ENCODE peak calls at places on chromosomes 12 and 14, in four cellular contexts. One of them, this sample, is unnamed.

GRCh38 chr12:67969134-67969782 is 20.0 kb upstream of the IFNG-AS1 start:
- DNase-seq in IMR-90: no peak
- DNase-seq in breast epithelium: no peak
- DNase-seq in upper lobe of left lung: no peak
- DNase-seq in this sample: no peak

GRCh38 chr12:103805961-103806360 is 35.1 kb downstream of the NT5DC3 start:
- DNase-seq in IMR-90: no peak
- DNase-seq in breast epithelium: no peak
- DNase-seq in upper lobe of left lung: no peak
- DNase-seq in this sample: no peak

GRCh38 chr12:15962760-15963159 is 51.6 kb downstream of the DERA start:
- DNase-seq in IMR-90: peak
- DNase-seq in breast epithelium: no peak
- DNase-seq in upper lobe of left lung: no peak
- DNase-seq in this sample: no peak

GRCh38 chr14:34722723-34723545 is 8.5 kb upstream of the CFL2 start:
- DNase-seq in IMR-90: peak
- DNase-seq in breast epithelium: no peak
- DNase-seq in upper lobe of left lung: no peak
- DNase-seq in this sample: no peak

GRCh38 chr12:67367843-67368242 is 98.7 kb downstream of the CAND1 start:
- DNase-seq in IMR-90: peak
- DNase-seq in breast epithelium: no peak
- DNase-seq in upper lobe of left lung: no peak
- DNase-seq in this sample: no peak

GRCh38 chr12:82862069-82862841 is 175.5 kb downstream of the TMTC2 start:
- DNase-seq in IMR-90: peak
- DNase-seq in breast epithelium: no peak
- DNase-seq in upper lobe of left lung: no peak
- DNase-seq in this sample: no peak

GRCh38 chr12:20367731-20368652 is at the start of gene PDE3A:
- DNase-seq in IMR-90: peak
- DNase-seq in breast epithelium: no peak
- DNase-seq in upper lobe of left lung: peak
- DNase-seq in this sample: no peak

GRCh38 chr14:20986811-20987210 is 3.0 kb upstream of the METTL17 start:
- DNase-seq in IMR-90: peak
- DNase-seq in breast epithelium: no peak
- DNase-seq in upper lobe of left lung: no peak
- DNase-seq in this sample: no peak

GRCh38 chr12:49527361-49528130 is 11.3 kb upstream of the KCNH3 start:
- DNase-seq in IMR-90: no peak
- DNase-seq in breast epithelium: no peak
- DNase-seq in upper lobe of left lung: no peak
- DNase-seq in this sample: no peak

GRCh38 chr12:115619889-115620288 is 657.6 kb downstream of the MED13L start:
- DNase-seq in IMR-90: no peak
- DNase-seq in breast epithelium: no peak
- DNase-seq in upper lobe of left lung: no peak
- DNase-seq in this sample: no peak

GRCh38 chr12:67355428-67356385 is 86.5 kb downstream of the CAND1 start:
- DNase-seq in IMR-90: peak
- DNase-seq in breast epithelium: no peak
- DNase-seq in upper lobe of left lung: peak
- DNase-seq in this sample: no peak

GRCh38 chr14:105398726-105399440 is 545 bp downstream of the TEX22 start:
- DNase-seq in IMR-90: peak
- DNase-seq in breast epithelium: no peak
- DNase-seq in upper lobe of left lung: no peak
- DNase-seq in this sample: no peak

GRCh38 chr12:120225852-120226640 is 25.1 kb upstream of the RPLP0 start:
- DNase-seq in IMR-90: no peak
- DNase-seq in breast epithelium: no peak
- DNase-seq in upper lobe of left lung: peak
- DNase-seq in this sample: no peak

GRCh38 chr12:576613-577110 is 86.6 kb downstream of the NINJ2 start:
- DNase-seq in IMR-90: no peak
- DNase-seq in breast epithelium: peak
- DNase-seq in upper lobe of left lung: no peak
- DNase-seq in this sample: no peak

GRCh38 chr12:100544165-100544564 is 29.3 kb upstream of the GAS2L3 start:
- DNase-seq in IMR-90: no peak
- DNase-seq in breast epithelium: no peak
- DNase-seq in upper lobe of left lung: no peak
- DNase-seq in this sample: no peak
- TF ChIP-seq POLR2A in IMR-90: no peak
- TF ChIP-seq POLR2A in breast epithelium: no peak
- TF ChIP-seq POLR2A in upper lobe of left lung: no peak
- TF ChIP-seq POLR2A in this sample: no peak

GRCh38 chr12:131710464-131711457 is at the start of gene SFSWAP:
- DNase-seq in IMR-90: peak
- DNase-seq in breast epithelium: peak
- DNase-seq in upper lobe of left lung: peak
- DNase-seq in this sample: no peak
- TF ChIP-seq POLR2A in IMR-90: peak
- TF ChIP-seq POLR2A in breast epithelium: peak
- TF ChIP-seq POLR2A in upper lobe of left lung: peak
- TF ChIP-seq POLR2A in this sample: peak

DNA sequence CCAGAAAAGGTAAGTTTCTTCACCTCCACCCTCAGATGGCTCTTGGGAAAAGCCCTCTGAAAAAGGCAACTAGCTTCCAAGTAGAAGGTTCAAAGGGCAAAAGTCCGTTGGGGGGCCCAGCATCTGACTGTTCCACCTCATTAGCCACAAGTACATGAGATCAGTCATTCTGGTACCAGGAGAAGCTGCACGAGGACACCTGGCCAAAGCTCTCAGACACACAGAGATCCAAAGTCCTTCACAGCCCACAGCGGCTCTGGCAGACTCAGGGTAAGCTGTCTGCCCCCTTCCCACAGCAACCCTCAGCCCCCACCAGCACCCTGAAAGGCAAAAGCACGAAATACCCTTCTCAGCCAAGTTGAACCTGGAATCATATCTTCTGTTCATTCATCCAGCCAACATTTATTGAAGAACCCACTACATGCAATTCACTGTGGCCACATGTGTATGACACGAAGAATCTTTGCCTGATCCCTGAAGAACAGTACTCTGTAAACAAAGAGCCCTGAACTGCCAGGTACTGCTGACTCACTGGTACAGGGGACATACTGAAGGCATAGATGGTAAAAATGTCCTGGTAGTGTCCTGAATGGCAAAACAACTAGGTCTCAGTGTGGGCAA is 19.0 kb downstream of the SLC7A7 start:
- DNase-seq in IMR-90: no peak
- DNase-seq in breast epithelium: no peak
- DNase-seq in upper lobe of left lung: no peak
- DNase-seq in this sample: no peak
- TF ChIP-seq POLR2A in IMR-90: no peak
- TF ChIP-seq POLR2A in breast epithelium: no peak
- TF ChIP-seq POLR2A in upper lobe of left lung: no peak
- TF ChIP-seq POLR2A in this sample: no peak

GRCh38 chr12:45727301-45727993 is 2.1 kb upstream of the ARID2 start:
- DNase-seq in IMR-90: peak
- DNase-seq in breast epithelium: peak
- DNase-seq in upper lobe of left lung: peak
- DNase-seq in this sample: peak

GRCh38 chr12:45729233-45730115 is at the start of gene ARID2:
- DNase-seq in IMR-90: peak
- DNase-seq in breast epithelium: peak
- DNase-seq in upper lobe of left lung: peak
- DNase-seq in this sample: peak

GRCh38 chr12:45727994-45728624 is 1.4 kb upstream of the ARID2 start:
- DNase-seq in IMR-90: peak
- DNase-seq in breast epithelium: no peak
- DNase-seq in upper lobe of left lung: no peak
- DNase-seq in this sample: no peak

GRCh38 chr12:45730116-45730841 is 773 bp downstream of the ARID2 start:
- DNase-seq in IMR-90: peak
- DNase-seq in breast epithelium: no peak
- DNase-seq in upper lobe of left lung: peak
- DNase-seq in this sample: no peak

DNA sequence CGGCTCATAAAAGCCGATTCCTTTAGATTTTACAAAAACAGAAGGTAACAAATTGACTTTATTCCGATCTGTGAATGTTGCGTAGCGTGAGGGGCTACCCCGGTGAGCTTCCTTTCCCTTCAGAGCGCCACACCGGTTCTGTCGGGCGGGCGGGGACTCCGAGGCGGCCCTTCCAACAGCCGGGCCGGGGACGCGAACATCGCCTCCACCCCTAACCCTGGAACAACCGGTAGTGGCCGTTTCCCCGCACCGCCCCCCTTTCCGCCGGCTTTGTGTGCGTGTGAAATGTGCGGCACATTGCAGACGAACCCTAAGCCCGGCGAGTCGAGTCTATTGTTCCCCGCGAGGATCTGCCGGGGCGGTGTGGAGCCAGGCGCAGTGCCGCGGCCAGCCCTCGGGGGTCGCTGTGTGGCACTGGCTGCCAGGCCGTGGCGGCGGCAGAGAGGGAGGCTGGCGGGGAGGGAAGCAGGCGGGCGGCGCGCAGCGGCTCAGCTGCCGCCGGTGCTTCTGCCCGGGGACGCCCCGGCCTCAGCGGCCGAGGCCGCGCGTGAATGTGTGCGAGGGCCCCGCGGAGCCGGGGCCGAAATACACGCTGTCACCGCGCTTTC is 777 bp upstream of the ARID2 start:
- DNase-seq in IMR-90: peak
- DNase-seq in breast epithelium: peak
- DNase-seq in upper lobe of left lung: peak
- DNase-seq in this sample: peak
- TF ChIP-seq POLR2A in IMR-90: peak
- TF ChIP-seq POLR2A in breast epithelium: peak
- TF ChIP-seq POLR2A in upper lobe of left lung: peak
- TF ChIP-seq POLR2A in this sample: peak

GRCh38 chr12:109130755-109131521 is 14.6 kb downstream of the ACACB start:
- DNase-seq in IMR-90: no peak
- DNase-seq in breast epithelium: no peak
- DNase-seq in upper lobe of left lung: no peak
- DNase-seq in this sample: no peak

GRCh38 chr12:109127533-109128242 is 11.3 kb downstream of the ACACB start:
- DNase-seq in IMR-90: no peak
- DNase-seq in breast epithelium: no peak
- DNase-seq in upper lobe of left lung: no peak
- DNase-seq in this sample: no peak

GRCh38 chr12:109130297-109130696 is 13.9 kb downstream of the ACACB start:
- DNase-seq in IMR-90: no peak
- DNase-seq in breast epithelium: no peak
- DNase-seq in upper lobe of left lung: no peak
- DNase-seq in this sample: no peak

GRCh38 chr12:109134186-109134917 is 18.0 kb downstream of the ACACB start:
- DNase-seq in IMR-90: no peak
- DNase-seq in breast epithelium: no peak
- DNase-seq in upper lobe of left lung: no peak
- DNase-seq in this sample: no peak

GRCh38 chr12:109131522-109132050 is 15.2 kb downstream of the ACACB start:
- DNase-seq in IMR-90: no peak
- DNase-seq in breast epithelium: no peak
- DNase-seq in upper lobe of left lung: no peak
- DNase-seq in this sample: no peak
- TF ChIP-seq POLR2A in IMR-90: no peak
- TF ChIP-seq POLR2A in breast epithelium: no peak
- TF ChIP-seq POLR2A in upper lobe of left lung: no peak
- TF ChIP-seq POLR2A in this sample: no peak

GRCh38 chr12:12892670-12893290 is 1.4 kb downstream of the GPRC5A start:
- DNase-seq in IMR-90: no peak
- DNase-seq in breast epithelium: no peak
- DNase-seq in upper lobe of left lung: peak
- DNase-seq in this sample: no peak
- TF ChIP-seq POLR2A in IMR-90: peak
- TF ChIP-seq POLR2A in breast epithelium: no peak
- TF ChIP-seq POLR2A in upper lobe of left lung: no peak
- TF ChIP-seq POLR2A in this sample: no peak

GRCh38 chr12:53664191-53664590 is 11.7 kb downstream of the ATP5MC2 start:
- DNase-seq in IMR-90: no peak
- DNase-seq in breast epithelium: no peak
- DNase-seq in upper lobe of left lung: no peak
- DNase-seq in this sample: no peak
- TF ChIP-seq POLR2A in IMR-90: no peak
- TF ChIP-seq POLR2A in breast epithelium: no peak
- TF ChIP-seq POLR2A in upper lobe of left lung: no peak
- TF ChIP-seq POLR2A in this sample: no peak

GRCh38 chr14:92486881-92487280 is 26.7 kb upstream of the RIN3 start:
- DNase-seq in IMR-90: peak
- DNase-seq in breast epithelium: no peak
- DNase-seq in upper lobe of left lung: no peak
- DNase-seq in this sample: no peak
- TF ChIP-seq POLR2A in IMR-90: no peak
- TF ChIP-seq POLR2A in breast epithelium: no peak
- TF ChIP-seq POLR2A in upper lobe of left lung: no peak
- TF ChIP-seq POLR2A in this sample: no peak